ENCODE peak calls at places on chromosomes 5 and 9, in four cellular contexts. One of them, this sample, is unnamed.

GRCh38 chr9:121620777-121621437 is 30.5 kb upstream of the DAB2IP start:
- DNase-seq in sciatic nerve: no peak
- DNase-seq in GDM1: peak
- DNase-seq in kidney epithelial cell: no peak
- DNase-seq in this sample: peak

GRCh38 chr5:109645591-109646236 is 44.0 kb upstream of the MAN2A1 start:
- DNase-seq in kidney epithelial cell: no peak
- DNase-seq in sciatic nerve: no peak
- DNase-seq in GDM1: no peak
- DNase-seq in this sample: no peak

GRCh38 chr5:166102947-166103346 is 2188.5 kb upstream of the WWC1 start:
- DNase-seq in GDM1: no peak
- DNase-seq in sciatic nerve: no peak
- DNase-seq in kidney epithelial cell: no peak
- DNase-seq in this sample: no peak

GRCh38 chr9:116786737-116787136 is 99.6 kb downstream of the TRIM32 start:
- DNase-seq in GDM1: no peak
- DNase-seq in kidney epithelial cell: no peak
- DNase-seq in sciatic nerve: no peak
- DNase-seq in this sample: no peak

GRCh38 chr5:154618696-154619095 is 136.5 kb upstream of the LARP1 start:
- DNase-seq in sciatic nerve: no peak
- DNase-seq in GDM1: no peak
- DNase-seq in kidney epithelial cell: no peak
- DNase-seq in this sample: no peak

GRCh38 chr9:131473198-131473885 is 29.4 kb upstream of the POMT1 start:
- DNase-seq in kidney epithelial cell: no peak
- DNase-seq in sciatic nerve: no peak
- DNase-seq in GDM1: no peak
- DNase-seq in this sample: no peak

GRCh38 chr9:29220852-29221251 is 1647.6 kb upstream of the C9orf72 start:
- DNase-seq in GDM1: no peak
- DNase-seq in kidney epithelial cell: no peak
- DNase-seq in sciatic nerve: no peak
- DNase-seq in this sample: no peak

GRCh38 chr5:150615141-150615699 is 25.2 kb upstream of the SYNPO start:
- DNase-seq in GDM1: no peak
- DNase-seq in sciatic nerve: no peak
- DNase-seq in kidney epithelial cell: no peak
- DNase-seq in this sample: peak

GRCh38 chr5:133121080-133121479 is 69.3 kb downstream of the HSPA4 start:
- DNase-seq in sciatic nerve: no peak
- DNase-seq in GDM1: no peak
- DNase-seq in kidney epithelial cell: no peak
- DNase-seq in this sample: no peak

GRCh38 chr5:172881691-172882370 is 47.8 kb downstream of the ERGIC1 start:
- DNase-seq in sciatic nerve: no peak
- DNase-seq in GDM1: no peak
- DNase-seq in kidney epithelial cell: peak
- DNase-seq in this sample: no peak

GRCh38 chr5:6362846-6363245 is 15.5 kb downstream of the MED10 start:
- DNase-seq in kidney epithelial cell: no peak
- DNase-seq in GDM1: no peak
- DNase-seq in sciatic nerve: no peak
- DNase-seq in this sample: no peak

GRCh38 chr5:116360008-116360853 is 214.4 kb downstream of the SEMA6A start:
- DNase-seq in GDM1: no peak
- DNase-seq in kidney epithelial cell: no peak
- DNase-seq in sciatic nerve: no peak
- DNase-seq in this sample: peak

GRCh38 chr9:96686638-96687335 is 31.7 kb upstream of the PRXL2C start:
- DNase-seq in GDM1: no peak
- DNase-seq in sciatic nerve: peak
- DNase-seq in kidney epithelial cell: peak
- DNase-seq in this sample: peak

GRCh38 chr9:16191691-16192402 is 639.0 kb downstream of the CCDC171 start:
- DNase-seq in sciatic nerve: peak
- DNase-seq in kidney epithelial cell: no peak
- DNase-seq in GDM1: peak
- DNase-seq in this sample: peak

GRCh38 chr5:146344155-146345118 is 5.8 kb downstream of the POU4F3 start:
- DNase-seq in sciatic nerve: no peak
- DNase-seq in kidney epithelial cell: no peak
- DNase-seq in GDM1: no peak
- DNase-seq in this sample: no peak

GRCh38 chr9:107683566-107683965 is 194.0 kb upstream of the KLF4 start:
- DNase-seq in kidney epithelial cell: no peak
- DNase-seq in sciatic nerve: no peak
- DNase-seq in GDM1: peak
- DNase-seq in this sample: no peak

GRCh38 chr9:88571417-88571816 is 36.4 kb downstream of the NXNL2 start:
- DNase-seq in GDM1: no peak
- DNase-seq in sciatic nerve: no peak
- DNase-seq in kidney epithelial cell: no peak
- DNase-seq in this sample: no peak

GRCh38 chr5:5278815-5279381 is 138.8 kb downstream of the ADAMTS16 start:
- DNase-seq in GDM1: no peak
- DNase-seq in sciatic nerve: no peak
- DNase-seq in kidney epithelial cell: no peak
- DNase-seq in this sample: no peak

GRCh38 chr5:39428639-39429038 is 3.9 kb upstream of the DAB2 start:
- DNase-seq in GDM1: no peak
- DNase-seq in kidney epithelial cell: no peak
- DNase-seq in sciatic nerve: no peak
- DNase-seq in this sample: no peak

GRCh38 chr5:81355291-81356251 is 38.4 kb downstream of the ACOT12 start:
- DNase-seq in GDM1: no peak
- DNase-seq in kidney epithelial cell: no peak
- DNase-seq in sciatic nerve: no peak
- DNase-seq in this sample: no peak

GRCh38 chr9:93187574-93187973 is 3.6 kb downstream of the WNK2 start:
- DNase-seq in GDM1: no peak
- DNase-seq in sciatic nerve: no peak
- DNase-seq in kidney epithelial cell: no peak
- DNase-seq in this sample: no peak

GRCh38 chr5:150317048-150318003 is 14.6 kb upstream of the ARSI start:
- DNase-seq in GDM1: peak
- DNase-seq in sciatic nerve: no peak
- DNase-seq in kidney epithelial cell: peak
- DNase-seq in this sample: peak

GRCh38 chr5:101942321-101942882 is 353.7 kb downstream of the SLCO4C1 start:
- DNase-seq in kidney epithelial cell: peak
- DNase-seq in GDM1: peak
- DNase-seq in sciatic nerve: no peak
- DNase-seq in this sample: peak

GRCh38 chr5:172266071-172266675 is 17.4 kb downstream of the UBTD2 start:
- DNase-seq in kidney epithelial cell: no peak
- DNase-seq in GDM1: no peak
- DNase-seq in sciatic nerve: no peak
- DNase-seq in this sample: no peak

This sample was measured in adipocyte.